ENCODE peak calls at places on chromosome 17, in six cellular contexts. K, M, O, H, F and S are unnamed samples. For H3K4me1, the result is how much of the 10 kb centered on the place peaks cover.

GRCh38 chr17:71142333-71142732 is 973.0 kb downstream of the KCNJ2 start:
- DNase-seq in K (no peak), M (no peak), O (no peak), H (no peak), F (peak), S (no peak)

GRCh38 chr17:19333132-19333440 is 29.4 kb downstream of the B9D1 start:
- DNase-seq in K (no peak), M (peak), O (no peak), H (no peak), F (no peak), S (no peak)

GRCh38 chr17:71922439-71922838 is 198.4 kb upstream of the SOX9 start:
- DNase-seq in K (no peak), M (no peak), O (no peak), H (no peak), F (no peak), S (no peak)

GRCh38 chr17:83091257-83092141 is 12.1 kb downstream of the METRNL start:
- DNase-seq in K (no peak), M (peak), O (no peak), H (no peak), F (no peak), S (no peak)

GRCh38 chr17:43151880-43152456 is 19.0 kb upstream of the NBR1 start:
- DNase-seq in K (no peak), M (no peak), O (no peak), H (no peak), F (no peak), S (no peak)

GRCh38 chr17:6109541-6109940 is 39.4 kb downstream of the WSCD1 start:
- DNase-seq in K (no peak), M (peak), O (no peak), H (no peak), F (no peak), S (no peak)

GRCh38 chr17:40303009-40303657 is 5.8 kb upstream of the RARA start:
- DNase-seq in K (no peak), M (no peak), O (peak), H (no peak), F (no peak), S (peak)

GRCh38 chr17:66040402-66040801 is 151.5 kb downstream of the CEP112 start:
- DNase-seq in K (no peak), M (no peak), O (no peak), H (no peak), F (no peak), S (no peak)

GRCh38 chr17:5516060-5516792 is 29.9 kb downstream of the MIS12 start:
- DNase-seq in K (no peak), M (peak), O (no peak), H (no peak), F (no peak), S (no peak)

GRCh38 chr17:36578671-36579070 is 13.0 kb upstream of the DHRS11 start:
- DNase-seq in K (no peak), M (no peak), O (no peak), H (no peak), F (no peak), S (no peak)

GRCh38 chr17:36529121-36529520 is 5.5 kb downstream of the MYO19 start:
- DNase-seq in K (no peak), M (no peak), O (no peak), H (no peak), F (no peak), S (no peak)

GRCh38 chr17:20225162-20226115 is 216.3 kb downstream of the SPECC1 start:
- DNase-seq in K (no peak), M (no peak), O (no peak), H (no peak), F (no peak), S (no peak)

GRCh38 chr17:65085397-65085796 is 28.9 kb upstream of the GNA13 start:
- DNase-seq in K (no peak), M (no peak), O (no peak), H (no peak), F (no peak), S (no peak)

GRCh38 chr17:62692159-62692651 is 64.7 kb downstream of the MRC2 start:
- DNase-seq in K (no peak), M (no peak), O (no peak), H (no peak), F (no peak), S (no peak)

GRCh38 chr17:4947411-4948165 is 742 bp downstream of the PFN1 start:
- DNase-seq in K (peak), M (peak), O (peak), H (peak), F (peak), S (peak)

GRCh38 chr17:61073799-61074513 is 325.7 kb upstream of the TBX2 start:
- DNase-seq in K (no peak), M (no peak), O (no peak), H (no peak), F (no peak), S (no peak)

GRCh38 chr17:60529806-60530205 is 3.8 kb upstream of the APPBP2 start:
- DNase-seq in K (no peak), M (no peak), O (no peak), H (no peak), F (no peak), S (no peak)

GRCh38 chr17:45906927-45907622 is 12.7 kb downstream of the MAPT start:
- DNase-seq in K (no peak), M (no peak), O (no peak), H (no peak), F (no peak), S (no peak)

GRCh38 chr17:38912221-38912813 is 13.1 kb upstream of the LASP1NB start:
- DNase-seq in K (peak), M (peak), O (no peak), H (no peak), F (no peak), S (no peak)

GRCh38 chr17:82838386-82839063 is 1.3 kb downstream of the ZNF750 start:
- DNase-seq in K (no peak), M (peak), O (no peak), H (no peak), F (no peak), S (no peak)

GRCh38 chr17:64200080-64201042 is 62.7 kb downstream of the TEX2 start:
- DNase-seq in K (no peak), M (no peak), O (no peak), H (no peak), F (no peak), S (no peak)

GRCh38 chr17:68957944-68958343 is 2.8 kb upstream of the ABCA8 start:
- DNase-seq in K (no peak), M (no peak), O (no peak), H (no peak), F (no peak), S (no peak)

GRCh38 chr17:75601057-75601987 is 13.7 kb downstream of the MYO15B start:
- DNase-seq in K (peak), M (peak), O (peak), H (peak), F (peak), S (peak)

GRCh38 chr17:75822119-75822799 is 21.9 kb downstream of the UNC13D start:
- DNase-seq in K (no peak), M (no peak), O (peak), H (no peak), F (no peak), S (peak)

GRCh38 chr17:63437287-63438091 is 8.6 kb downstream of the CYB561 start:
- DNase-seq in K (no peak), M (no peak), O (no peak), H (no peak), F (no peak), S (no peak)

DNA sequence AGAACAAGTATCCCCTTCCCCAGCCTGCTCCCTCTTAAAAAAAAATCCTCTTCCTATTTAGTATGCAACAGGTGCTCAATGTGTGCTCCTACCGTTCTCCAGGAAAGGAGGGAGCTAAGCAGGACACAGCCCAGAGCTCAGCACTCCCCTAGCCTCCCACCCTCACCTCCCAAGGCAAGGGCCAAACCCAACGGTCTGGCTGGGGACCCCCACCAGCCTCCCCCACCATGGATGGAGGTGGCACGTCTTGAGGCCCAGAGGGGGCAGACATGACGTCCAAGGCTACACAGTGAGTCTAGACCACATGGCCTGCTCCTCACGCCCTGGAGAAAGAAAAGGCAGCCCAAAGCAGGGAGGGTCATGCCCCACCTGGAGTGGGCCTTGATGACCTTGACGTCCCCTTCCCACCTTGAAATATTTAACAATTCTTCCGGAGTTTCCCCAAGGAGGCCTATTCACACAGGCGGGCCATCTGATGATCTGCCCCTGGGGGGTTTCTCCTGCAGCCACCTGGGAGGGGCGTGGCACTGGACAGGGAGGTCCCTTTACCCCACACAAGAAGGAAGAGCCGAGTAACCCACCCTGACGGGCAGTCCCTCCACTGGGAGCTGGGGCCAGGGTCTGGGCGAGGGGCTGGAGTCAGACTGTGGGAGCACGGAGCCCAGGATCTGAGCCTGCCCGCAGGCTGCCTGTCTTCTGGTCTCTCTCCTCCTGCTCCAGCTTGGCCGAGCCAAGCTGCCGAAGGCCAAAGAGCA is 89.4 kb upstream of the CBX4 start:
- DNase-seq in K (no peak), M (no peak), O (no peak), H (no peak), F (no peak), S (no peak)
- H3K4me1 ChIP-seq in K (under half), M (under half), O (under half), H (under half), F (under half), S (under half)

GRCh38 chr17:32297860-32298259 is 32.2 kb downstream of the RHBDL3 start:
- DNase-seq in K (no peak), M (no peak), O (no peak), H (no peak), F (no peak), S (no peak)
- H3K4me3 ChIP-seq in K (no peak), M (no peak), O (no peak), H (no peak), F (no peak), S (no peak)

GRCh38 chr17:79950306-79950705 is 85.4 kb downstream of the TBC1D16 start:
- DNase-seq in K (peak), M (peak), O (no peak), H (no peak), F (no peak), S (no peak)
- H3K4me1 ChIP-seq in K (under half), M (under half), O (under half), H (under half), F (under half), S (under half)

DNA sequence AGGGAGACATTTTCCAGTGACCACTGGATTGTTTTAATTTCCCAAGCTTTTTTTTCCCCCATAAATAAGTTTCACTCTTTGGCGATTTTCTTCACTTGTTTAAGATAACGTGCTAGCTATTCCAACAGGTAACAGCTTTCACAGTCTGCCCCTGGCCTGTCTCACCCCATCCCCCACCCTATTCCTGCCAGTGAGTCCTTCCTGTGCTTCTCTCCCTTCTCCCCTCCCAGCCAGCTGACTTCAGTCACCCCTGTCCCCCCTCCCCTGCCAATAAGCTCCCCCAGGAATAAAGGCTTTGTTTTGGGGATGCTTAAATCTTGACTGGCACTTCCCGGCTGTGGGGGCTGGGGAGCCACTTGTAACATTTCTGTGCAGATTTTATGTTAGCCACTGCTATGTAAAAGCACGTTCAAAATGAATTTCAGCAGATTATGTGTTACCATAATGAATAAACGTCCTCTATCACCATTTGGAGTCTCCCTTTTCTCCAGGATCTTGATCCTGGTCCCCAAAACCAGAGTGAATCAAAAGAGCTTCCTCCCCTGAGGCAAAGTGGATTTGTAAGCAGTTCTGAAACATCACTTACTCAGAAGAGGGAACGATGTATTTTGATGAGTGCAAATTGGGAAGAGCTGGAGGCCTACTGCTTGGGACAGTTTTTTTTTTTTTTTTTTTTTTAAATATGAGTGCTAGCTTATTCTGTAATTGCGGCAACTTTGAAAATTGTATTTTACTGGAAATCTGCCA is 58.2 kb downstream of the IGF2BP1 start:
- DNase-seq in K (no peak), M (no peak), O (no peak), H (no peak), F (no peak), S (no peak)
- H3K4me3 ChIP-seq in K (no peak), M (no peak), O (no peak), H (no peak), F (no peak), S (no peak)